ENCODE peak calls at places on chromosomes 3 and 15, in seven cellular contexts. One of them, this sample, is unnamed.

GRCh38 chr15:55959744-55960143 is 33.7 kb downstream of the NEDD4 start:
- DNase-seq in mesendoderm: no peak
- DNase-seq in retina: peak
- DNase-seq in NCI-H1105: no peak
- DNase-seq in uterus: no peak
- DNase-seq in kidney tubule cell: no peak
- DNase-seq in A673: no peak
- DNase-seq in this sample: no peak

GRCh38 chr3:13800064-13800463 is 79.8 kb downstream of the WNT7A start:
- DNase-seq in mesendoderm: no peak
- DNase-seq in retina: no peak
- DNase-seq in NCI-H1105: no peak
- DNase-seq in uterus: no peak
- DNase-seq in kidney tubule cell: no peak
- DNase-seq in A673: no peak
- DNase-seq in this sample: no peak

GRCh38 chr15:39191871-39192281 is 389.0 kb upstream of the THBS1 start:
- DNase-seq in mesendoderm: no peak
- DNase-seq in retina: no peak
- DNase-seq in NCI-H1105: no peak
- DNase-seq in uterus: no peak
- DNase-seq in kidney tubule cell: peak
- DNase-seq in A673: no peak
- DNase-seq in this sample: no peak

GRCh38 chr3:69385033-69385722 is 710 bp downstream of the FRMD4B start:
- DNase-seq in mesendoderm: no peak
- DNase-seq in retina: no peak
- DNase-seq in NCI-H1105: no peak
- DNase-seq in uterus: no peak
- DNase-seq in kidney tubule cell: no peak
- DNase-seq in A673: no peak
- DNase-seq in this sample: no peak

GRCh38 chr3:169147246-169148008 is 516.1 kb downstream of the MECOM start:
- DNase-seq in mesendoderm: peak
- DNase-seq in retina: peak
- DNase-seq in NCI-H1105: peak
- DNase-seq in uterus: no peak
- DNase-seq in kidney tubule cell: peak
- DNase-seq in A673: peak
- DNase-seq in this sample: peak

GRCh38 chr15:92963794-92964193 is 63.7 kb downstream of the CHD2 start:
- DNase-seq in mesendoderm: peak
- DNase-seq in retina: no peak
- DNase-seq in NCI-H1105: no peak
- DNase-seq in uterus: no peak
- DNase-seq in kidney tubule cell: no peak
- DNase-seq in A673: peak
- DNase-seq in this sample: no peak

GRCh38 chr15:85496551-85497545 is 116.4 kb downstream of the AKAP13 start:
- DNase-seq in mesendoderm: peak
- DNase-seq in retina: no peak
- DNase-seq in NCI-H1105: no peak
- DNase-seq in uterus: no peak
- DNase-seq in kidney tubule cell: no peak
- DNase-seq in A673: no peak
- DNase-seq in this sample: peak

GRCh38 chr3:38117163-38117716 is 19.7 kb downstream of the ACAA1 start:
- DNase-seq in mesendoderm: no peak
- DNase-seq in retina: no peak
- DNase-seq in NCI-H1105: no peak
- DNase-seq in uterus: no peak
- DNase-seq in kidney tubule cell: peak
- DNase-seq in A673: no peak
- DNase-seq in this sample: no peak

GRCh38 chr3:49656541-49657112 is 17.5 kb upstream of the APEH start:
- DNase-seq in mesendoderm: no peak
- DNase-seq in retina: no peak
- DNase-seq in NCI-H1105: no peak
- DNase-seq in uterus: no peak
- DNase-seq in kidney tubule cell: no peak
- DNase-seq in A673: no peak
- DNase-seq in this sample: no peak

GRCh38 chr3:49255686-49256085 is 21.3 kb downstream of the C3orf62 start:
- DNase-seq in mesendoderm: no peak
- DNase-seq in retina: no peak
- DNase-seq in NCI-H1105: no peak
- DNase-seq in uterus: no peak
- DNase-seq in kidney tubule cell: no peak
- DNase-seq in A673: no peak
- DNase-seq in this sample: no peak

GRCh38 chr3:130627143-130627849 is 110.3 kb downstream of the COL6A6 start:
- DNase-seq in mesendoderm: no peak
- DNase-seq in retina: no peak
- DNase-seq in NCI-H1105: no peak
- DNase-seq in uterus: no peak
- DNase-seq in kidney tubule cell: no peak
- DNase-seq in A673: no peak
- DNase-seq in this sample: no peak

GRCh38 chr15:91099616-91100560 is at the start of gene SV2B:
- DNase-seq in mesendoderm: peak
- DNase-seq in retina: peak
- DNase-seq in NCI-H1105: peak
- DNase-seq in uterus: no peak
- DNase-seq in kidney tubule cell: peak
- DNase-seq in A673: peak
- DNase-seq in this sample: peak

GRCh38 chr3:47772788-47773187 is 8.9 kb downstream of the SMARCC1 start:
- DNase-seq in mesendoderm: no peak
- DNase-seq in retina: no peak
- DNase-seq in NCI-H1105: no peak
- DNase-seq in uterus: no peak
- DNase-seq in kidney tubule cell: no peak
- DNase-seq in A673: no peak
- DNase-seq in this sample: no peak

GRCh38 chr3:197428117-197428761 is 127.5 kb downstream of the BDH1 start:
- DNase-seq in mesendoderm: no peak
- DNase-seq in retina: no peak
- DNase-seq in NCI-H1105: no peak
- DNase-seq in uterus: no peak
- DNase-seq in kidney tubule cell: peak
- DNase-seq in A673: peak
- DNase-seq in this sample: no peak

GRCh38 chr3:19074257-19074938 is 73.9 kb upstream of the KCNH8 start:
- DNase-seq in mesendoderm: peak
- DNase-seq in retina: no peak
- DNase-seq in NCI-H1105: no peak
- DNase-seq in uterus: no peak
- DNase-seq in kidney tubule cell: no peak
- DNase-seq in A673: no peak
- DNase-seq in this sample: no peak

This sample was measured in NCI-H2029.